ENCODE peak calls at places on chromosome 1, in six cellular contexts. G is cardiac muscle cell, H is germinal center, Y is stomach, Q is left ventricle myocardium superior, I is cerebellar cortex. M is an unnamed sample.

GRCh38 chr1:91555821-91556531 is 55.3 kb downstream of the CDC7 start:
- DNase-seq in G (peak), H (no peak), Y (no peak), Q (no peak), I (no peak), M (no peak)

GRCh38 chr1:27102707-27103468 is 52.0 kb downstream of the SLC9A1 start:
- DNase-seq in G (peak), H (peak), Y (peak), Q (peak), I (peak), M (peak)

GRCh38 chr1:79100385-79100784 is 93.9 kb upstream of the ADGRL4 start:
- DNase-seq in G (peak), H (no peak), Y (no peak), Q (no peak), I (no peak), M (no peak)

GRCh38 chr1:25703041-25703440 is 86.5 kb downstream of the MAN1C1 start:
- DNase-seq in G (no peak), H (no peak), Y (no peak), Q (no peak), I (no peak), M (no peak)

GRCh38 chr1:231028676-231029075 is 11.4 kb downstream of the FAM89A start:
- DNase-seq in G (no peak), H (no peak), Y (no peak), Q (no peak), I (no peak), M (no peak)

GRCh38 chr1:84300991-84301758 is at the start of gene SAMD13:
- DNase-seq in G (peak), H (no peak), Y (peak), Q (peak), I (peak), M (peak)

GRCh38 chr1:157968951-157969350 is 24.5 kb upstream of the KIRREL1 start:
- DNase-seq in G (peak), H (no peak), Y (no peak), Q (no peak), I (no peak), M (no peak)

GRCh38 chr1:1619917-1620361 is 4.6 kb downstream of the MIB2 start:
- DNase-seq in G (no peak), H (no peak), Y (no peak), Q (peak), I (no peak), M (no peak)

GRCh38 chr1:118097622-118098348 is 87.2 kb downstream of the SPAG17 start:
- DNase-seq in G (no peak), H (no peak), Y (no peak), Q (no peak), I (no peak), M (no peak)

GRCh38 chr1:110870721-110871388 is 2.1 kb upstream of the CD53 start:
- DNase-seq in G (no peak), H (no peak), Y (no peak), Q (no peak), I (no peak), M (no peak)